ENCODE peak calls at places on chromosomes 6 and 20, in six cellular contexts. O is thoracic aorta, R is heart left ventricle, W is A549, K is heart right ventricle, C is K562. D is an unnamed sample. For H3K4me1, the result is how much of the 10 kb centered on the place peaks cover.

GRCh38 chr6:56594699-56595098 is 48.0 kb downstream of the DST start:
- DNase-seq in O (no peak), R (no peak), W (no peak), K (no peak), C (no peak), D (no peak)

GRCh38 chr20:53847843-53848185 is 222.6 kb downstream of the BCAS1 start:
- DNase-seq in O (no peak), R (no peak), W (no peak), K (no peak), C (no peak), D (no peak)

GRCh38 chr6:42979523-42980177 is 669 bp upstream of the PEX6 start:
- DNase-seq in O (no peak), R (no peak), W (peak), K (no peak), C (no peak), D (no peak)

GRCh38 chr20:59006167-59006863 is 739 bp downstream of the CTSZ start:
- DNase-seq in O (no peak), R (peak), W (no peak), K (no peak), C (no peak), D (no peak)

GRCh38 chr20:48904566-48905321 is 16.8 kb upstream of the ARFGEF2 start:
- DNase-seq in O (no peak), R (peak), W (peak), K (peak), C (peak), D (peak)

GRCh38 chr20:35901678-35902544 is 52.4 kb downstream of the SCAND1 start:
- DNase-seq in O (no peak), R (no peak), W (peak), K (no peak), C (peak), D (peak)

GRCh38 chr6:139640453-139640852 is 266.0 kb upstream of the CITED2 start:
- DNase-seq in O (no peak), R (no peak), W (no peak), K (no peak), C (no peak), D (no peak)

GRCh38 chr20:32674362-32674789 is 635 bp upstream of the C20orf203 start:
- DNase-seq in O (no peak), R (no peak), W (peak), K (no peak), C (peak), D (peak)

GRCh38 chr20:45138451-45139300 is 14.4 kb upstream of the WFDC12 start:
- DNase-seq in O (no peak), R (peak), W (peak), K (no peak), C (peak), D (peak)

GRCh38 chr6:64732888-64733287 is 974.1 kb downstream of the EYS start:
- DNase-seq in O (no peak), R (no peak), W (no peak), K (no peak), C (no peak), D (peak)

GRCh38 chr6:89680551-89680950 is 42.0 kb upstream of the LYRM2 start:
- DNase-seq in O (no peak), R (no peak), W (no peak), K (no peak), C (no peak), D (no peak)
- H3K4me1 ChIP-seq in O (under half), R (under half), W (under half), K (under half), C (under half), D (under half)

GRCh38 chr6:146670161-146670560 is 71.4 kb downstream of the ADGB start:
- DNase-seq in O (no peak), R (no peak), W (no peak), K (no peak), C (no peak), D (no peak)
- TF ChIP-seq CTCF in O (no peak), R (no peak), W (no peak), K (no peak), C (no peak), D (no peak)

DNA sequence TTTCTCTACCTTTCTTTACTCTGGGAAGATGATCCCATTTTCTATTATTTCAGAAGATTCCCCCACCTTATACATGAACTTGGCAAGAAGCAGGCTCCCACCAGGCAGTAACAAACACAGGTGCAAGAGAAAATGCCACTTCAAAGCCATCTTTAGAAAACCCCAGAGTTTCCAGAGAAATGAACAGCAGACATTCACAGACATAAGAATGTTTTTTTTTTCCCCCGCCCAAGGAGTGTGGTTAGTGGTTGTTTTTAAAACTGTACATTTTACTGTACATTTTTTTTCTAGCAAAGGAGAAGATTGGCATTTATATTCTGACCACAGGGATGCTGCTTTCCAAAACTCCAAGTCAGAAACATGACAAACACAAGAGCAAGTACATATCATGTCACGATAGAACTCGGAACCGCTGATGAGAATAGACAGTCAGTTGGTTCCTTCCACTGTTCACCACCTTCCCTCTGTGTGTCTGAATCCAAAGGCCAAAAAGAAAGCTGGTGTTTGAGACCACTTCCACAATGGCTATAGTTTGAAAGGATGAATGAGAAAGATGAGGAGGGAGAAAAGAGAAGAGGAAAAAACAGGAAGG is 197.9 kb downstream of the LRFN2 start:
- DNase-seq in O (no peak), R (no peak), W (no peak), K (no peak), C (no peak), D (no peak)
- H3K4me1 ChIP-seq in O (under half), R (under half), W (under half), K (under half), C (under half), D (under half)

DNA sequence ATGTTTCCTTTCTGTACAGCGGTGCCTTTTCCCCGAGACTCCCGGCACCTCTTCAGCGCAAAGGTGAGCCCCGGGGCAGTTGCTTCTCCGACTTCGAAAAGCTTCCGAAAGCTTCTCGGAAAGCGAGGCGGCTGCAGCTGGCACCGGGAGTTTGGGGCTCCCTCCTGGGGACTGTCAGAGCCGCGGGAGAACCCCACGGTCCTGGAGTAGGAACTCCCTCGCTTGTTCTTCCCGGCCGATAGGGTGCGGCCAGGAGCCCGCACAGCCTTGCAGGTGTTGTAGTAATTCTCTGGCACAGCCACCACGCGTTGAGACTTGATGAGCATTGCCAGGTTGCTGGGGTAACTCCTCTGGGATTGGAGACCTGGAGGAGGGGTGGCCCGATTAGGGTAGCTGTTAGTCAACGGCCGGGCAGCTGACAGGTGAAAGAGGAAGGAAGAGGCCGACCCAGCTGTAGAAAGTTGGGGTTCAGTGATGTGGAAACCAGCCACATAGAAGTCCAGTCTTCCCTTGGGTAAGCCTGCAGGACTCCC is 708 bp downstream of the KDM1B start:
- DNase-seq in O (peak), R (peak), W (peak), K (peak), C (peak), D (peak)
- TF ChIP-seq CTCF in O (no peak), R (no peak), W (peak), K (no peak), C (peak), D (peak)

GRCh38 chr20:25547063-25547462 is 38.3 kb downstream of the NINL start:
- DNase-seq in O (no peak), R (no peak), W (no peak), K (no peak), C (no peak), D (no peak)
- H3K4me1 ChIP-seq in O (under half), R (under half), W (half or more), K (under half), C (under half), D (half or more)

DNA sequence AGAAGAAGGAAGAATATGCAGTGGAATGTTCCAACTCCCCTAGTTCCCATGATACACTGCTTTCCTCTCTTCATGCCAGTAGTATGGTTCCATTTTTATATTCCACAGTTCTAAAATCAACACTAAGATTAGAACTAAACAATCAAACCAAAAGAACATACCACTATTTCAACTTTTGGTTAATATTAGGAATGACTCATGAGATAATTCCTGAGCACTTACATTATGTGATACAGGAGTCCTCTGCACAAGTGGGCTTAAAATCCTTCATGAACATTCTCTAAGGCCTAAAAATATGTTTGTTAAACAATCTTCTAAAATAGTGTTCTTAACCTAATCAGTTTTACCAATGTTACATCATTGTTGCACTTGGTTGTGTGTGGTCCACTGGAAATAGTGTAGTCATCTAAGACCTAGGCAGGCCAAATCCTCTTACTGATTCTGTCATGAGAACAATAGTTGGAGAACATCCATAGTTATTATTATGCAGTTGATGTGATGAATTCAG is 30.3 kb upstream of the RCAN2 start:
- DNase-seq in O (no peak), R (no peak), W (no peak), K (no peak), C (no peak), D (no peak)
- TF ChIP-seq CTCF in O (no peak), R (no peak), W (no peak), K (no peak), C (no peak), D (no peak)

DNA sequence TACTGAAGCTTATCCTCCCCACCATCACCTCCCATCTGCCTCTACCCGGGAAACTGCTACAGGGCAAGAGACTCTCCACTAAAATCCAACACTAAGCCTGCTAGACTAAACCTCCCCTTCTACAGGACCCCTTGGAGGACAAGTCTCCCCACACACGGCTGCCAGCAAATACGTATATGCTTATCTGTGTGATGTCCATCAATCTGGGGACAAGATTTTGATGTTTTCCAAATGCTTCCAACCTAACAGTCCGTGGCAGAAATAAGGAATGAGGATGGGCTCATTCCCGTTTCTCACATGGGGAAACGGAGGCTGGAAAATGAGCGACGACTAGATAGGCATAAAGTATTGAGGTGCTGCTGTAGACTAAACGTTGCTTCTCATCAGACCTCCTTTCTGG is 1.8 kb downstream of the KCNK5 start:
- DNase-seq in O (no peak), R (no peak), W (no peak), K (no peak), C (no peak), D (no peak)
- H3K4me1 ChIP-seq in O (under half), R (under half), W (under half), K (under half), C (under half), D (under half)

GRCh38 chr6:36916159-36916558 is 30.4 kb downstream of the C6orf89 start:
- DNase-seq in O (no peak), R (no peak), W (no peak), K (no peak), C (no peak), D (no peak)

GRCh38 chr6:36915599-36915998 is 29.8 kb downstream of the C6orf89 start:
- DNase-seq in O (no peak), R (no peak), W (no peak), K (no peak), C (no peak), D (no peak)

GRCh38 chr6:36913082-36913481 is 27.3 kb downstream of the C6orf89 start:
- DNase-seq in O (no peak), R (no peak), W (no peak), K (no peak), C (no peak), D (no peak)

GRCh38 chr6:36912583-36912982 is 26.8 kb downstream of the C6orf89 start:
- DNase-seq in O (no peak), R (no peak), W (no peak), K (no peak), C (no peak), D (peak)

GRCh38 chr6:36914227-36914794 is 28.6 kb downstream of the C6orf89 start:
- DNase-seq in O (no peak), R (no peak), W (peak), K (no peak), C (no peak), D (no peak)
- TF ChIP-seq CTCF in O (peak), R (no peak), W (peak), K (no peak), C (peak), D (peak)

GRCh38 chr20:13868331-13868730 is 83.5 kb downstream of the NDUFAF5 start:
- DNase-seq in O (no peak), R (no peak), W (no peak), K (no peak), C (no peak), D (no peak)
- H3K4me1 ChIP-seq in O (under half), R (under half), W (under half), K (under half), C (under half), D (under half)

D was measured in cardiac muscle cell.